ENCODE peak calls at places on chromosomes 12 and 14, in ten cellular contexts. J is anterior cingulate cortex, F is HL-60, X is SHP77, Z is T follicular helper cell, G is left cardiac atrium, R is foreskin fibroblast, K is EH, D is mammary epithelial cell, Y is D341Med. W is an unnamed sample.

GRCh38 chr12:26319511-26319910 is 124.1 kb downstream of the SSPN start:
- DNase-seq in J (no peak), F (no peak), X (no peak), Z (no peak), G (peak), R (peak), K (peak), D (peak), Y (no peak), W (peak)

GRCh38 chr12:98439471-98440164 is 75.8 kb upstream of the TMPO start:
- DNase-seq in J (no peak), F (peak), X (no peak), Z (no peak), G (no peak), R (peak), K (peak), D (no peak), Y (no peak), W (no peak)

GRCh38 chr12:53712059-53712643 is 15.1 kb downstream of the CALCOCO1 start:
- DNase-seq in J (no peak), F (no peak), X (no peak), Z (no peak), G (no peak), R (no peak), K (no peak), D (no peak), Y (no peak), W (no peak)

GRCh38 chr12:15584366-15585041 is 204.7 kb downstream of the EPS8 start:
- DNase-seq in J (no peak), F (peak), X (no peak), Z (no peak), G (no peak), R (peak), K (peak), D (no peak), Y (peak), W (peak)

GRCh38 chr12:31991146-31991545 is 31.9 kb downstream of the RESF1 start:
- DNase-seq in J (no peak), F (no peak), X (no peak), Z (no peak), G (no peak), R (no peak), K (no peak), D (no peak), Y (no peak), W (no peak)

GRCh38 chr14:86712176-86712575 is 1182.2 kb downstream of the FLRT2 start:
- DNase-seq in J (no peak), F (peak), X (no peak), Z (no peak), G (no peak), R (peak), K (no peak), D (no peak), Y (no peak), W (no peak)

GRCh38 chr12:121110211-121110940 is 22.3 kb upstream of the P2RX7 start:
- DNase-seq in J (peak), F (peak), X (peak), Z (peak), G (peak), R (peak), K (peak), D (peak), Y (peak), W (peak)

GRCh38 chr14:95265106-95266094 is 54.3 kb downstream of the CLMN start:
- DNase-seq in J (no peak), F (peak), X (peak), Z (no peak), G (peak), R (peak), K (peak), D (peak), Y (peak), W (peak)

GRCh38 chr14:71675902-71676291 is 256.3 kb upstream of the RGS6 start:
- DNase-seq in J (no peak), F (no peak), X (no peak), Z (no peak), G (no peak), R (peak), K (peak), D (peak), Y (no peak), W (no peak)

GRCh38 chr12:54239568-54239967 is 40.4 kb downstream of the CBX5 start:
- DNase-seq in J (no peak), F (no peak), X (no peak), Z (no peak), G (no peak), R (no peak), K (no peak), D (no peak), Y (peak), W (no peak)

GRCh38 chr14:69988979-69989378 is 109.8 kb downstream of the SMOC1 start:
- DNase-seq in J (no peak), F (no peak), X (no peak), Z (no peak), G (no peak), R (no peak), K (no peak), D (no peak), Y (no peak), W (no peak)

GRCh38 chr12:121218588-121219352 is 8.8 kb downstream of the P2RX4 start:
- DNase-seq in J (no peak), F (no peak), X (no peak), Z (no peak), G (no peak), R (no peak), K (no peak), D (no peak), Y (no peak), W (no peak)

W was measured in PC-3.